ENCODE peak calls at places on chromosomes 2 and 18, in nine cellular contexts. Z is A549; C is ovary; Y is activated CD4-positive, alpha-beta T cell treated with anti-CD3 and anti-CD28 coated beads for 24 hours; M is renal cortical epithelial cell; F is cardiac fibroblast; P is iris pigment epithelial cell; A is T-helper 1 cell; X is NCI-H774. H is an unnamed sample.

GRCh38 chr2:165725421-165725820 is 68.6 kb downstream of the GALNT3 start:
- DNase-seq in P (peak; percentile 73), Z (no peak), X (no peak), C (no peak), M (peak; percentile 73), Y (no peak), F (peak; percentile 12), A (no peak), H (no peak)

GRCh38 chr2:3172265-3172935 is 205.2 kb downstream of the EIPR1 start:
- DNase-seq in C (no peak), X (no peak), Y (no peak), M (no peak), A (no peak), Z (no peak), P (no peak), F (no peak), H (no peak)

GRCh38 chr2:26820932-26821331 is 27.0 kb upstream of the DPYSL5 start:
- DNase-seq in X (no peak), C (no peak), Z (no peak), P (no peak), A (no peak), Y (no peak), M (no peak), F (no peak), H (no peak)

GRCh38 chr18:27824841-27825720 is 351.8 kb downstream of the CDH2 start:
- DNase-seq in M (no peak), P (no peak), F (no peak), X (no peak), C (no peak), Y (no peak), Z (no peak), A (no peak), H (no peak)

GRCh38 chr2:8215982-8216381 is 465.9 kb upstream of the ID2 start:
- DNase-seq in F (no peak), M (no peak), P (no peak), Z (no peak), A (no peak), X (no peak), Y (no peak), C (no peak), H (no peak)

GRCh38 chr2:130894326-130894942 is 57.7 kb downstream of the ARHGEF4 start:
- DNase-seq in P (no peak), Z (no peak), M (no peak), Y (no peak), X (no peak), A (no peak), F (no peak), C (no peak), H (no peak)

GRCh38 chr2:42025151-42025582 is 22.7 kb upstream of the PKDCC start:
- DNase-seq in C (peak; percentile 81), F (peak; percentile 93), M (no peak), A (no peak), X (no peak), Y (no peak), P (peak; percentile 71), Z (no peak), H (no peak)

GRCh38 chr2:100992262-100992661 is 9.8 kb upstream of the RPL31 start:
- DNase-seq in C (no peak), Z (no peak), X (no peak), A (no peak), F (no peak), M (no peak), P (no peak), Y (no peak), H (no peak)

GRCh38 chr2:127479866-127480743 is 46.2 kb downstream of the IWS1 start:
- DNase-seq in C (no peak), P (peak; percentile 20), A (no peak), Y (no peak), X (no peak), M (no peak), Z (no peak), F (no peak), H (no peak)

GRCh38 chr18:58847383-58848071 is 17.1 kb upstream of the ZNF532 start:
- DNase-seq in Y (no peak), C (peak; percentile 29), M (no peak), A (no peak), F (no peak), X (no peak), Z (no peak), P (no peak), H (no peak)

GRCh38 chr2:238100049-238100820 is at the start of gene ESPNL:
- DNase-seq in M (no peak), P (no peak), A (no peak), Z (no peak), X (no peak), C (peak; percentile 3), Y (no peak), F (no peak), H (no peak)

GRCh38 chr18:76923485-76924085 is 101.2 kb downstream of the ZNF236 start:
- DNase-seq in A (no peak), Y (no peak), F (peak; percentile 21), Z (peak; percentile 5), X (no peak), M (peak; percentile 4), C (no peak), P (peak; percentile 24), H (no peak)

GRCh38 chr2:26724004-26724750 is 31.7 kb downstream of the KCNK3 start:
- DNase-seq in Z (peak; percentile 89), X (no peak), A (no peak), F (peak; percentile 96), M (peak; percentile 90), Y (no peak), C (peak; percentile 79), P (peak; percentile 81), H (no peak)

GRCh38 chr2:28382755-28383154 is 9.9 kb upstream of the FOSL2 start:
- DNase-seq in A (no peak), P (no peak), Z (no peak), Y (no peak), X (no peak), F (no peak), C (no peak), M (no peak), H (peak; percentile 15)

GRCh38 chr18:76619342-76620315 is 124.6 kb upstream of the ZNF516 start:
- DNase-seq in X (no peak), C (peak; percentile 89), F (peak; percentile 78), Z (no peak), A (no peak), M (peak; percentile 64), Y (no peak), P (peak; percentile 88), H (no peak)

GRCh38 chr2:100198461-100199230 is 56.3 kb upstream of the AFF3 start:
- DNase-seq in Z (no peak), C (no peak), F (no peak), X (no peak), M (peak; percentile 11), Y (no peak), A (no peak), P (no peak), H (no peak)

GRCh38 chr18:57772387-57772799 is 30.7 kb downstream of the ATP8B1 start:
- DNase-seq in Y (no peak), F (no peak), Z (no peak), M (peak; percentile 26), X (peak; percentile 31), A (no peak), P (no peak), C (no peak), H (no peak)

GRCh38 chr18:56903686-56904085 is 243.2 kb upstream of the BOD1L2 start:
- DNase-seq in P (peak; percentile 51), C (no peak), A (no peak), Y (no peak), X (no peak), Z (no peak), M (no peak), F (no peak), H (no peak)

GRCh38 chr2:46999857-47000678 is 84.5 kb upstream of the MCFD2 start:
- DNase-seq in A (no peak), C (no peak), P (no peak), M (no peak), Z (no peak), X (no peak), F (no peak), Y (no peak), H (no peak)

GRCh38 chr18:48950536-48951447 is at the start of gene SMAD7:
- DNase-seq in Z (no peak), X (no peak), C (no peak), F (no peak), Y (no peak), P (peak; percentile 61), A (no peak), M (no peak), H (peak; percentile 55)

GRCh38 chr2:88234760-88235159 is 64.6 kb downstream of the THNSL2 start:
- DNase-seq in X (no peak), Y (no peak), F (no peak), Z (no peak), M (peak; percentile 7), A (no peak), P (no peak), C (no peak), H (no peak)

GRCh38 chr2:150619607-150620330 is 132.3 kb upstream of the RND3 start:
- DNase-seq in F (peak; percentile 71), P (peak; percentile 88), Y (no peak), A (no peak), Z (no peak), C (peak; percentile 11), X (no peak), M (peak; percentile 74), H (no peak)

GRCh38 chr2:65070172-65070830 is 14.1 kb downstream of the CEP68 start:
- DNase-seq in Z (no peak), X (no peak), F (peak; percentile 45), A (no peak), Y (no peak), M (peak; percentile 62), C (no peak), P (peak; percentile 58), H (no peak)

GRCh38 chr18:6207941-6208340 is 206.8 kb downstream of the L3MBTL4 start:
- DNase-seq in F (no peak), M (no peak), C (no peak), Z (no peak), Y (no peak), A (no peak), P (no peak), X (no peak), H (no peak)

GRCh38 chr2:188142088-188142487 is 149.6 kb upstream of the GULP1 start:
- DNase-seq in P (no peak), M (no peak), Y (no peak), Z (no peak), F (no peak), A (no peak), C (no peak), X (no peak), H (no peak)

GRCh38 chr18:21450913-21451312 is 149.6 kb downstream of the ESCO1 start:
- DNase-seq in P (peak; percentile 7), Z (no peak), F (no peak), A (no peak), X (no peak), C (no peak), M (no peak), Y (no peak), H (no peak)

GRCh38 chr2:232875256-232876070 is 5.4 kb downstream of the SNORC start:
- DNase-seq in P (no peak), A (no peak), Y (no peak), M (no peak), F (no peak), C (no peak), Z (no peak), X (no peak), H (peak; percentile 32)

GRCh38 chr2:109256921-109257320 is 127.9 kb downstream of the SH3RF3 start:
- DNase-seq in F (peak; percentile 67), C (no peak), Z (no peak), M (no peak), P (peak; percentile 72), X (no peak), Y (no peak), A (no peak), H (no peak)

GRCh38 chr2:205462681-205463345 is 219.5 kb upstream of the NRP2 start:
- DNase-seq in F (no peak), P (no peak), C (no peak), Y (no peak), X (no peak), Z (no peak), M (no peak), A (no peak), H (no peak)

GRCh38 chr2:240981273-240981672 is 17.1 kb upstream of the SNED1 start:
- DNase-seq in X (no peak), Y (no peak), A (no peak), Z (no peak), M (no peak), P (peak; percentile 23), C (no peak), F (peak; percentile 52), H (no peak)

GRCh38 chr2:44291281-44292248 is 16.3 kb downstream of the SLC3A1 start:
- DNase-seq in C (no peak), Y (no peak), M (peak; percentile 100), X (no peak), A (no peak), P (peak; percentile 79), Z (peak; percentile 81), F (peak; percentile 73), H (no peak)